ENCODE peak calls at places on chromosomes 16 and 17, in eight cellular contexts. B is GM18507; L is breast epithelium; R is NCI-H446; Z is COR-L47; T is CD4-positive, alpha-beta memory T cell; V is germinal center; D is hepatic stellate cell. M is an unnamed sample.

GRCh38 chr16:67562526-67562917 is at the start of gene CTCF:
- DNase-seq in T (peak), R (peak), B (no peak), Z (peak), D (peak), L (peak), V (peak), M (peak)

GRCh38 chr17:77744268-77744988 is 214.1 kb upstream of the TNRC6C start:
- DNase-seq in V (no peak), D (no peak), L (no peak), Z (no peak), R (no peak), T (no peak), B (no peak), M (peak)

GRCh38 chr16:11052080-11052808 is 107.9 kb downstream of the CLEC16A start:
- DNase-seq in Z (no peak), T (peak), L (no peak), V (peak), R (no peak), B (peak), D (no peak), M (no peak)

GRCh38 chr16:67549936-67550335 is 12.4 kb upstream of the CTCF start:
- DNase-seq in Z (no peak), D (no peak), L (no peak), B (no peak), T (no peak), V (no peak), R (no peak), M (no peak)

GRCh38 chr16:85860413-85861094 is 38.4 kb upstream of the IRF8 start:
- DNase-seq in L (no peak), V (no peak), Z (no peak), D (no peak), T (no peak), R (no peak), B (no peak), M (no peak)

GRCh38 chr16:81431554-81432353 is 12.9 kb upstream of the CMIP start:
- DNase-seq in D (no peak), L (no peak), Z (no peak), B (no peak), R (no peak), V (no peak), T (no peak), M (peak)

GRCh38 chr16:67486805-67487204 is 3.5 kb upstream of the AGRP start:
- DNase-seq in L (no peak), Z (no peak), B (no peak), V (no peak), R (no peak), T (no peak), D (no peak), M (peak)

GRCh38 chr17:81685108-81685507 is 1.3 kb downstream of the HGS start:
- DNase-seq in L (no peak), T (no peak), B (no peak), D (peak), Z (no peak), V (no peak), R (no peak), M (peak)

GRCh38 chr16:88384222-88385111 is 1.7 kb downstream of the ZNF469 start:
- DNase-seq in V (no peak), L (no peak), B (no peak), Z (no peak), D (no peak), R (no peak), T (no peak), M (no peak)

GRCh38 chr17:17001874-17002520 is 30.1 kb upstream of the TNFRSF13B start:
- DNase-seq in B (peak), D (peak), L (peak), V (peak), T (peak), Z (peak), R (no peak), M (peak)

GRCh38 chr16:62907562-62907961 is 871.3 kb upstream of the CDH8 start:
- DNase-seq in B (no peak), R (no peak), Z (no peak), T (no peak), D (no peak), V (no peak), L (no peak), M (no peak)

GRCh38 chr16:49799172-49799571 is 56.7 kb downstream of the ZNF423 start:
- DNase-seq in Z (no peak), V (no peak), L (no peak), R (no peak), T (no peak), B (no peak), D (no peak), M (no peak)

GRCh38 chr16:69364088-69364487 is 12.5 kb upstream of the TMED6 start:
- DNase-seq in L (no peak), R (no peak), D (no peak), T (no peak), B (no peak), Z (no peak), V (no peak), M (no peak)

GRCh38 chr17:70048020-70048419 is 27.0 kb upstream of the KCNJ16 start:
- DNase-seq in Z (no peak), D (no peak), R (no peak), L (no peak), V (no peak), T (no peak), B (no peak), M (no peak)

GRCh38 chr17:7260601-7261376 is 1.5 kb downstream of the CLDN7 start:
- DNase-seq in R (no peak), D (peak), Z (no peak), L (peak), B (no peak), T (no peak), V (no peak), M (no peak)

GRCh38 chr17:1776857-1777256 is 15.0 kb downstream of the SERPINF1 start:
- DNase-seq in D (no peak), T (no peak), L (no peak), B (no peak), Z (no peak), V (no peak), R (no peak), M (no peak)

GRCh38 chr16:30958164-30959083 is 870 bp downstream of the SETD1A start:
- DNase-seq in T (no peak), B (peak), V (peak), R (peak), Z (peak), D (peak), L (no peak), M (peak)

GRCh38 chr17:28738680-28739384 is 5.0 kb upstream of the TRAF4 start:
- DNase-seq in R (no peak), T (peak), L (no peak), Z (no peak), D (no peak), B (no peak), V (peak), M (no peak)

GRCh38 chr16:72501739-72502653 is 330.0 kb upstream of the PMFBP1 start:
- DNase-seq in V (peak), T (no peak), R (peak), D (peak), Z (peak), L (no peak), B (peak), M (peak)

GRCh38 chr17:8791910-8792270 is 7.3 kb downstream of the MFSD6L start:
- DNase-seq in D (no peak), T (no peak), V (no peak), Z (no peak), R (no peak), B (no peak), L (no peak), M (peak)

GRCh38 chr16:67024384-67024896 is 4.5 kb upstream of the CBFB start:
- DNase-seq in D (no peak), R (no peak), V (no peak), Z (no peak), B (no peak), T (no peak), L (no peak), M (no peak)

GRCh38 chr16:47081113-47081512 is 62.6 kb downstream of the NETO2 start:
- DNase-seq in R (no peak), D (no peak), B (no peak), L (no peak), T (no peak), V (no peak), Z (no peak), M (no peak)

GRCh38 chr17:49958723-49959122 is 10.3 kb upstream of the DLX4 start:
- DNase-seq in D (no peak), Z (no peak), L (no peak), R (no peak), B (no peak), T (no peak), V (no peak), M (no peak)

GRCh38 chr17:77437747-77438146 is 297.0 kb downstream of the SEC14L1 start:
- DNase-seq in T (no peak), Z (no peak), V (no peak), L (no peak), D (no peak), B (no peak), R (no peak), M (no peak)

GRCh38 chr16:11314309-11314894 is 30.9 kb upstream of the RMI2 start:
- DNase-seq in L (no peak), T (no peak), B (no peak), D (no peak), R (no peak), V (no peak), Z (no peak), M (no peak)

GRCh38 chr17:17808706-17809432 is 27.9 kb downstream of the SREBF1 start:
- DNase-seq in R (no peak), T (no peak), D (no peak), Z (no peak), B (peak), V (no peak), L (no peak), M (peak)

GRCh38 chr17:39739020-39739884 is 1.5 kb downstream of the GRB7 start:
- DNase-seq in D (peak), R (no peak), T (no peak), B (no peak), Z (peak), L (peak), V (no peak), M (no peak)

GRCh38 chr17:48985436-48986245 is 11.5 kb upstream of the IGF2BP1 start:
- DNase-seq in L (no peak), R (no peak), B (no peak), T (no peak), Z (no peak), V (no peak), D (no peak), M (no peak)

GRCh38 chr16:29877266-29877961 is 14.4 kb upstream of the CDIPT start:
- DNase-seq in Z (no peak), D (no peak), V (peak), R (no peak), B (no peak), T (peak), L (no peak), M (peak)

GRCh38 chr17:82613283-82614094 is 34.8 kb downstream of the WDR45B start:
- DNase-seq in V (no peak), B (no peak), Z (no peak), R (no peak), L (no peak), D (no peak), T (no peak), M (no peak)

GRCh38 chr17:80220709-80221215 is 535 bp downstream of the SLC26A11 start:
- DNase-seq in T (peak), D (peak), R (no peak), L (no peak), Z (no peak), B (no peak), V (peak), M (no peak)

GRCh38 chr17:37570527-37571093 is 38.6 kb downstream of the SYNRG start:
- DNase-seq in L (no peak), D (peak), Z (peak), R (no peak), B (no peak), V (peak), T (peak), M (peak)

GRCh38 chr17:3030096-3030495 is 33.3 kb downstream of the OR1D5 start:
- DNase-seq in B (no peak), L (no peak), V (no peak), T (no peak), R (no peak), D (peak), Z (no peak), M (peak)

GRCh38 chr17:7047566-7047965 is 3.7 kb upstream of the SLC16A11 start:
- DNase-seq in L (no peak), B (no peak), T (no peak), R (no peak), V (no peak), D (no peak), Z (no peak), M (no peak)

GRCh38 chr16:11613381-11614303 is 26.9 kb upstream of the LITAF start:
- DNase-seq in T (no peak), D (no peak), R (no peak), Z (no peak), L (no peak), B (no peak), V (no peak), M (no peak)

M was measured in fibroblast of mammary gland.